ENCODE peak calls at places on chromosomes 13 and 19, in four cellular contexts. E is CD4-positive, alpha-beta memory T cell; B is B cell; M is HS-27A. W is an unnamed sample.

GRCh38 chr13:112073245-112074138 is 6.5 kb downstream of the SOX1 start:
- DNase-seq in E (no peak), B (no peak), M (no peak), W (no peak)

GRCh38 chr13:100130092-100130491 is 41.2 kb downstream of the PCCA start:
- DNase-seq in E (no peak), B (no peak), M (no peak), W (no peak)

GRCh38 chr19:2507109-2507508 is 31.2 kb downstream of the GADD45B start:
- DNase-seq in E (peak), B (peak), M (no peak), W (peak)

GRCh38 chr13:106099765-106100164 is 435.7 kb downstream of the EFNB2 start:
- DNase-seq in E (no peak), B (no peak), M (no peak), W (no peak)

GRCh38 chr19:37963190-37963947 is 56.4 kb downstream of the SIPA1L3 start:
- DNase-seq in E (no peak), B (no peak), M (peak), W (no peak)

GRCh38 chr13:67341406-67341805 is 111.3 kb upstream of the PCDH9 start:
- DNase-seq in E (no peak), B (no peak), M (no peak), W (no peak)

GRCh38 chr13:42239644-42240043 is 32.3 kb upstream of the AKAP11 start:
- DNase-seq in E (no peak), B (no peak), M (no peak), W (no peak)

GRCh38 chr19:45668342-45668871 is 386 bp downstream of the GIPR start:
- DNase-seq in E (peak), B (peak), M (no peak), W (peak)

GRCh38 chr19:1175020-1175419 is 952 bp upstream of the SBNO2 start:
- DNase-seq in E (no peak), B (no peak), M (no peak), W (no peak)

GRCh38 chr19:10885241-10886169 is 14.2 kb downstream of the CARM1 start:
- DNase-seq in E (no peak), B (no peak), M (no peak), W (no peak)